ENCODE peak calls at places on chromosome 16, in four cellular contexts. One of them, this sample, is unnamed.

GRCh38 chr16:72969146-72969545 is 78.8 kb downstream of the ZFHX3 start:
- DNase-seq in HFF-Myc: no peak
- DNase-seq in fibroblast of lung: no peak
- DNase-seq in colonic mucosa: no peak
- DNase-seq in this sample: no peak

GRCh38 chr16:14444979-14445810 is 184.9 kb downstream of the PARN start:
- DNase-seq in fibroblast of lung: no peak
- DNase-seq in HFF-Myc: no peak
- DNase-seq in colonic mucosa: no peak
- DNase-seq in this sample: no peak

GRCh38 chr16:80142276-80142675 is 398.5 kb upstream of the DYNLRB2 start:
- DNase-seq in colonic mucosa: no peak
- DNase-seq in fibroblast of lung: no peak
- DNase-seq in HFF-Myc: no peak
- DNase-seq in this sample: no peak

GRCh38 chr16:15976929-15977637 is 27.7 kb downstream of the ABCC1 start:
- DNase-seq in colonic mucosa: no peak
- DNase-seq in HFF-Myc: no peak
- DNase-seq in fibroblast of lung: peak
- DNase-seq in this sample: no peak

GRCh38 chr16:28182183-28182582 is 29.6 kb downstream of the XPO6 start:
- DNase-seq in fibroblast of lung: peak
- DNase-seq in HFF-Myc: no peak
- DNase-seq in colonic mucosa: no peak
- DNase-seq in this sample: no peak

GRCh38 chr16:67196881-67197280 is 2.0 kb upstream of the ELMO3 start:
- DNase-seq in fibroblast of lung: no peak
- DNase-seq in colonic mucosa: no peak
- DNase-seq in HFF-Myc: no peak
- DNase-seq in this sample: no peak

GRCh38 chr16:74437-75318 is 2.2 kb upstream of the RHBDF1 start:
- DNase-seq in HFF-Myc: no peak
- DNase-seq in fibroblast of lung: no peak
- DNase-seq in colonic mucosa: peak
- DNase-seq in this sample: no peak

GRCh38 chr16:66798162-66798561 is 3.2 kb downstream of the TERB1 start:
- DNase-seq in HFF-Myc: no peak
- DNase-seq in colonic mucosa: no peak
- DNase-seq in fibroblast of lung: peak
- DNase-seq in this sample: no peak

GRCh38 chr16:66858740-66859396 is 14.7 kb downstream of the CA7 start:
- DNase-seq in fibroblast of lung: peak
- DNase-seq in colonic mucosa: peak
- DNase-seq in HFF-Myc: no peak
- DNase-seq in this sample: no peak

GRCh38 chr16:89115216-89115949 is 21.7 kb downstream of the ACSF3 start:
- DNase-seq in fibroblast of lung: no peak
- DNase-seq in HFF-Myc: no peak
- DNase-seq in colonic mucosa: peak
- DNase-seq in this sample: no peak

GRCh38 chr16:56140645-56141044 is 50.6 kb upstream of the GNAO1 start:
- DNase-seq in HFF-Myc: no peak
- DNase-seq in colonic mucosa: no peak
- DNase-seq in fibroblast of lung: no peak
- DNase-seq in this sample: no peak

GRCh38 chr16:51845586-51845985 is 694.5 kb upstream of the SALL1 start:
- DNase-seq in fibroblast of lung: no peak
- DNase-seq in HFF-Myc: no peak
- DNase-seq in colonic mucosa: no peak
- DNase-seq in this sample: no peak

GRCh38 chr16:28985206-28985605 is 354 bp downstream of the LAT start:
- DNase-seq in fibroblast of lung: no peak
- DNase-seq in HFF-Myc: no peak
- DNase-seq in colonic mucosa: no peak
- DNase-seq in this sample: no peak

GRCh38 chr16:1786242-1787055 is 3.7 kb downstream of the NUBP2 start:
- DNase-seq in fibroblast of lung: no peak
- DNase-seq in HFF-Myc: no peak
- DNase-seq in colonic mucosa: peak
- DNase-seq in this sample: no peak

GRCh38 chr16:87276091-87276561 is 41.1 kb downstream of the C16orf95 start:
- DNase-seq in colonic mucosa: no peak
- DNase-seq in HFF-Myc: no peak
- DNase-seq in fibroblast of lung: no peak
- DNase-seq in this sample: no peak

GRCh38 chr16:50671644-50672260 is 9.4 kb downstream of the SNX20 start:
- DNase-seq in fibroblast of lung: peak
- DNase-seq in colonic mucosa: peak
- DNase-seq in HFF-Myc: peak
- DNase-seq in this sample: no peak

GRCh38 chr16:11292076-11292748 is 11.1 kb upstream of the PRM1 start:
- DNase-seq in colonic mucosa: no peak
- DNase-seq in HFF-Myc: no peak
- DNase-seq in fibroblast of lung: no peak
- DNase-seq in this sample: no peak

GRCh38 chr16:31874354-31875111 is 926 bp downstream of the ZNF267 start:
- DNase-seq in fibroblast of lung: peak
- DNase-seq in colonic mucosa: peak
- DNase-seq in HFF-Myc: no peak
- DNase-seq in this sample: no peak

GRCh38 chr16:78458588-78458987 is 359.1 kb downstream of the WWOX start:
- DNase-seq in fibroblast of lung: no peak
- DNase-seq in colonic mucosa: no peak
- DNase-seq in HFF-Myc: no peak
- DNase-seq in this sample: no peak

GRCh38 chr16:89917773-89918452 is 749 bp upstream of the MC1R start:
- DNase-seq in HFF-Myc: no peak
- DNase-seq in fibroblast of lung: peak
- DNase-seq in colonic mucosa: peak
- DNase-seq in this sample: no peak

GRCh38 chr16:17367932-17368331 is 102.8 kb downstream of the XYLT1 start:
- DNase-seq in fibroblast of lung: peak
- DNase-seq in colonic mucosa: no peak
- DNase-seq in HFF-Myc: no peak
- DNase-seq in this sample: no peak

GRCh38 chr16:56310685-56311084 is 114.7 kb downstream of the AMFR start:
- DNase-seq in HFF-Myc: no peak
- DNase-seq in colonic mucosa: no peak
- DNase-seq in fibroblast of lung: no peak
- DNase-seq in this sample: no peak

GRCh38 chr16:5644132-5644531 is 546.5 kb upstream of the EEF2KMT start:
- DNase-seq in colonic mucosa: no peak
- DNase-seq in fibroblast of lung: no peak
- DNase-seq in HFF-Myc: no peak
- DNase-seq in this sample: no peak

GRCh38 chr16:5459863-5460262 is 362.3 kb upstream of the EEF2KMT start:
- DNase-seq in colonic mucosa: no peak
- DNase-seq in HFF-Myc: no peak
- DNase-seq in fibroblast of lung: no peak
- DNase-seq in this sample: no peak

GRCh38 chr16:64428463-64428862 is 693.4 kb downstream of the CDH11 start:
- DNase-seq in HFF-Myc: peak
- DNase-seq in colonic mucosa: no peak
- DNase-seq in fibroblast of lung: peak
- DNase-seq in this sample: no peak

GRCh38 chr16:87836844-87837581 is 32.3 kb downstream of the SLC7A5 start:
- DNase-seq in fibroblast of lung: peak
- DNase-seq in colonic mucosa: no peak
- DNase-seq in HFF-Myc: no peak
- DNase-seq in this sample: no peak

GRCh38 chr16:81449899-81450608 is 5.4 kb downstream of the CMIP start:
- DNase-seq in fibroblast of lung: no peak
- DNase-seq in HFF-Myc: no peak
- DNase-seq in colonic mucosa: no peak
- DNase-seq in this sample: no peak

GRCh38 chr16:7601100-7601499 is 268.5 kb downstream of the RBFOX1 start:
- DNase-seq in colonic mucosa: no peak
- DNase-seq in fibroblast of lung: no peak
- DNase-seq in HFF-Myc: no peak
- DNase-seq in this sample: no peak

GRCh38 chr16:8736123-8736680 is 61.2 kb downstream of the TMEM186 start:
- DNase-seq in HFF-Myc: no peak
- DNase-seq in colonic mucosa: no peak
- DNase-seq in fibroblast of lung: no peak
- DNase-seq in this sample: no peak

GRCh38 chr16:159136-159849 is 6.5 kb upstream of the HBM start:
- DNase-seq in colonic mucosa: no peak
- DNase-seq in HFF-Myc: no peak
- DNase-seq in fibroblast of lung: no peak
- DNase-seq in this sample: no peak

GRCh38 chr16:685967-686366 is 1.8 kb upstream of the JMJD8 start:
- DNase-seq in colonic mucosa: peak
- DNase-seq in fibroblast of lung: peak
- DNase-seq in HFF-Myc: no peak
- DNase-seq in this sample: no peak

GRCh38 chr16:66889622-66890021 is 9.3 kb downstream of the PDP2 start:
- DNase-seq in HFF-Myc: no peak
- DNase-seq in fibroblast of lung: no peak
- DNase-seq in colonic mucosa: no peak
- DNase-seq in this sample: no peak

GRCh38 chr16:85796152-85796551 is 3.2 kb downstream of the EMC8 start:
- DNase-seq in colonic mucosa: no peak
- DNase-seq in HFF-Myc: no peak
- DNase-seq in fibroblast of lung: no peak
- DNase-seq in this sample: no peak

GRCh38 chr16:85794696-85795095 is 4.6 kb downstream of the EMC8 start:
- DNase-seq in colonic mucosa: no peak
- DNase-seq in HFF-Myc: no peak
- DNase-seq in fibroblast of lung: no peak
- DNase-seq in this sample: no peak

GRCh38 chr16:85796599-85796998 is 2.7 kb downstream of the EMC8 start:
- DNase-seq in colonic mucosa: no peak
- DNase-seq in HFF-Myc: no peak
- DNase-seq in fibroblast of lung: no peak
- DNase-seq in this sample: no peak

GRCh38 chr16:85789773-85790172 is 9.6 kb downstream of the EMC8 start:
- DNase-seq in fibroblast of lung: no peak
- DNase-seq in colonic mucosa: no peak
- DNase-seq in HFF-Myc: no peak
- DNase-seq in this sample: no peak

GRCh38 chr16:85793662-85794298 is 5.6 kb downstream of the EMC8 start:
- DNase-seq in fibroblast of lung: no peak
- DNase-seq in HFF-Myc: no peak
- DNase-seq in colonic mucosa: no peak
- DNase-seq in this sample: no peak
- TF ChIP-seq CTCF in fibroblast of lung: no peak
- TF ChIP-seq CTCF in HFF-Myc: no peak
- TF ChIP-seq CTCF in colonic mucosa: no peak
- TF ChIP-seq CTCF in this sample: no peak

GRCh38 chr16:70407811-70408274 is 31.1 kb downstream of the ST3GAL2 start:
- DNase-seq in fibroblast of lung: no peak
- DNase-seq in HFF-Myc: no peak
- DNase-seq in colonic mucosa: no peak
- DNase-seq in this sample: no peak
- H3K4me3 ChIP-seq in fibroblast of lung: no peak
- H3K4me3 ChIP-seq in HFF-Myc: no peak
- H3K4me3 ChIP-seq in colonic mucosa: no peak
- H3K4me3 ChIP-seq in this sample: no peak

GRCh38 chr16:3022697-3023414 is 886 bp downstream of the HCFC1R1 start:
- DNase-seq in colonic mucosa: no peak
- DNase-seq in fibroblast of lung: peak
- DNase-seq in HFF-Myc: no peak
- DNase-seq in this sample: peak

GRCh38 chr16:3020247-3020603 is at the start of gene TNFRSF12A:
- DNase-seq in fibroblast of lung: peak
- DNase-seq in colonic mucosa: peak
- DNase-seq in HFF-Myc: peak
- DNase-seq in this sample: no peak

GRCh38 chr16:3020604-3021448 is 658 bp downstream of the TNFRSF12A start:
- DNase-seq in HFF-Myc: peak
- DNase-seq in fibroblast of lung: peak
- DNase-seq in colonic mucosa: peak
- DNase-seq in this sample: peak

GRCh38 chr16:3022208-3022696 is 1.5 kb downstream of the HCFC1R1 start:
- DNase-seq in HFF-Myc: peak
- DNase-seq in fibroblast of lung: peak
- DNase-seq in colonic mucosa: peak
- DNase-seq in this sample: peak

DNA sequence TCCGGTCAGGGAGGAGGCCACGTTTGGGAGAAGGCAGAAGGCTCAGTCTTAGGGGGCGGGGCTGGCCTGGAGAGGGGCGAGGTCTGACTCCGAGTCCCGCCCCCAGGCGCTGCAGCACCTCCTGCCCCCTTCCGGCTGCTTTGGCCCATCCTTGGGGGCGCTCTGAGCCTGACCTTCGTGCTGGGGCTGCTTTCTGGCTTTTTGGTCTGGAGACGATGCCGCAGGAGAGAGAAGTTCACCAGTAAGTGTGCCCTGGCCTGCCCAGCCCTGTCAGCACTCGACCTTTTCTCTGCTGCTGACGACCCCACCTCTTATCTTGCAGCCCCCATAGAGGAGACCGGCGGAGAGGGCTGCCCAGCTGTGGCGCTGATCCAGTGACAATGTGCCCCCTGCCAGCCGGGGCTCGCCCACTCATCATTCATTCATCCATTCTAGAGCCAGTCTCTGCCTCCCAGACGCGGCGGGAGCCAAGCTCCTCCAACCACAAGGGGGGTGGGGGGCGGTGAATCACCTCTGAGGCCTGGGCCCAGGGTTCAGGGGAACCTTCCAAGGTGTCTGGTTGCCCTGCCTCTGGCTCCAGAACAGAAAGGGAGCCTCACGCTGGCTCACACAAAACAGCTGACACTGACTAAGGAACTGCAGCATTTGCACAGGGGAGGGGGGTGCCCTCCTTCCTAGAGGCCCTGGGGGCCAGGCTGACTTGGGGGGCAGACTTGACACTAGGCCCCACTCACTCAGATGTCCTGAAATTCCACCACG is 1.5 kb downstream of the TNFRSF12A start:
- DNase-seq in fibroblast of lung: peak
- DNase-seq in HFF-Myc: peak
- DNase-seq in colonic mucosa: peak
- DNase-seq in this sample: peak
- TF ChIP-seq CTCF in fibroblast of lung: peak
- TF ChIP-seq CTCF in HFF-Myc: peak
- TF ChIP-seq CTCF in colonic mucosa: no peak
- TF ChIP-seq CTCF in this sample: peak

DNA sequence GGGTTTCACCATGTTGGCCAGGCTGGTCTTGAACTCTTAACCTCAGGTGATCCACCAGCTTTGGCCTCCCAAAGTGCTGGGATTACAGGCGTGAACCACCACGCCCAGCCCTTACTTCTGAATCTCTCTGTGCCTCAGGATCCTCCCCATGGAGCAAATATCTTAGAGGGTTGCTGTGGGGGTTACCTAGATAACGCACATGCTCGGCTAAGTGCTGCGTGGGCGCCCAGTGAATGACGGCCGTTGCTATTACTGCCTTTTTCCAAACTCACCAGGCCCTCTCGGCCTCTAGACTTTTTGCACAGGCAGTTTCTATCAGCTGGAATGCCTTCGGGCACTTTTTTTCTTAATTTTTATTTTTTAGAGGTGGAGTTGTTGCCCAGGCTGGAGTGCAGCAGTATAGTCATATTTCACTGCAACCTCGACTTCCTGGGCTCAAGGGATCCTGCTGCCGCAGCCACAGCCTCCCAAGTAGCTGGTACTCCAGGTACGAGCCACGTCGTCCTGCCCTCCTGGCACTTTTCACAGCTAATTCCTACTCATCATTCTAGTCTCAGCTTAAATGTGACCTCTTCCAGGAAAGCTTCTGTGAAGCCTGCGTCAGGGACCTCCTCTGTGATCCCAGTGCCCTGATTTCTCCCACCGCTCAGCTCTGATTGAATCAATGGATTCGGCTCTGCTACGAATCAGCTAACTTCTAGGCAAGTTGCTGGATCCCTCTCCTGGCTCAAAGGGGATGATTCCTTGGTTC is 8.6 kb downstream of the CCDC102A start:
- DNase-seq in colonic mucosa: no peak
- DNase-seq in HFF-Myc: no peak
- DNase-seq in fibroblast of lung: no peak
- DNase-seq in this sample: no peak
- H3K4me3 ChIP-seq in colonic mucosa: no peak
- H3K4me3 ChIP-seq in HFF-Myc: no peak
- H3K4me3 ChIP-seq in fibroblast of lung: no peak
- H3K4me3 ChIP-seq in this sample: no peak

This sample was measured in thoracic aorta.